ENCODE peak calls at places on chromosomes 16 and 17, in eight cellular contexts. G, Y, P, V, E, X, W and D are unnamed samples.

GRCh38 chr16:81076566-81077076 is 417 bp downstream of the C16orf46 start:
- DNase-seq in G (peak; percentile 73), Y (peak; percentile 91), P (peak; percentile 35), V (no peak), E (peak; percentile 80), X (peak; percentile 87), W (peak; percentile 86), D (peak; percentile 78)

GRCh38 chr16:66402166-66402565 is 24.9 kb upstream of the BEAN1 start:
- DNase-seq in G (no peak), Y (no peak), P (no peak), V (no peak), E (no peak), X (no peak), W (no peak), D (no peak)

GRCh38 chr16:71669926-71670536 is 44.0 kb downstream of the MARVELD3 start:
- DNase-seq in G (no peak), Y (no peak), P (no peak), V (no peak), E (no peak), X (no peak), W (no peak), D (no peak)

GRCh38 chr16:66324785-66325184 is 41.7 kb upstream of the CDH5 start:
- DNase-seq in G (peak; percentile 6), Y (no peak), P (no peak), V (peak; percentile 3), E (no peak), X (peak; percentile 53), W (peak; percentile 21), D (peak; percentile 29)

GRCh38 chr17:28728364-28729200 is at the start of gene NEK8:
- DNase-seq in G (peak; percentile 86), Y (peak; percentile 97), P (no peak), V (peak; percentile 73), E (peak; percentile 95), X (peak; percentile 98), W (peak; percentile 95), D (peak; percentile 93)

GRCh38 chr17:1373710-1374237 is 26.2 kb downstream of the YWHAE start:
- DNase-seq in G (no peak), Y (no peak), P (no peak), V (no peak), E (no peak), X (no peak), W (no peak), D (no peak)

GRCh38 chr17:48715496-48716399 is 6.6 kb downstream of the PRAC1 start:
- DNase-seq in G (no peak), Y (no peak), P (no peak), V (no peak), E (no peak), X (no peak), W (no peak), D (no peak)

GRCh38 chr17:30905742-30906100 is 317 bp downstream of the TEFM start:
- DNase-seq in G (no peak), Y (no peak), P (no peak), V (no peak), E (no peak), X (no peak), W (peak; percentile 9), D (no peak)

GRCh38 chr17:75625813-75626486 is 7.3 kb upstream of the SMIM5 start:
- DNase-seq in G (no peak), Y (peak; percentile 58), P (no peak), V (no peak), E (peak; percentile 54), X (peak; percentile 30), W (peak; percentile 73), D (no peak)

GRCh38 chr17:82004485-82005455 is 17.9 kb downstream of the CENPX start:
- DNase-seq in G (no peak), Y (no peak), P (no peak), V (no peak), E (no peak), X (no peak), W (no peak), D (no peak)

GRCh38 chr17:45127583-45128300 is 4.6 kb downstream of the PLCD3 start:
- DNase-seq in G (peak; percentile 60), Y (peak; percentile 84), P (no peak), V (peak; percentile 48), E (no peak), X (peak; percentile 62), W (no peak), D (peak; percentile 31)

GRCh38 chr16:9049241-9049640 is 42.2 kb upstream of the HAPSTR1 start:
- DNase-seq in G (peak; percentile 58), Y (no peak), P (no peak), V (peak; percentile 85), E (no peak), X (peak; percentile 17), W (no peak), D (peak; percentile 82)

GRCh38 chr17:61237275-61237674 is 162.4 kb upstream of the TBX2 start:
- DNase-seq in G (no peak), Y (no peak), P (no peak), V (no peak), E (no peak), X (no peak), W (no peak), D (no peak)

DNA sequence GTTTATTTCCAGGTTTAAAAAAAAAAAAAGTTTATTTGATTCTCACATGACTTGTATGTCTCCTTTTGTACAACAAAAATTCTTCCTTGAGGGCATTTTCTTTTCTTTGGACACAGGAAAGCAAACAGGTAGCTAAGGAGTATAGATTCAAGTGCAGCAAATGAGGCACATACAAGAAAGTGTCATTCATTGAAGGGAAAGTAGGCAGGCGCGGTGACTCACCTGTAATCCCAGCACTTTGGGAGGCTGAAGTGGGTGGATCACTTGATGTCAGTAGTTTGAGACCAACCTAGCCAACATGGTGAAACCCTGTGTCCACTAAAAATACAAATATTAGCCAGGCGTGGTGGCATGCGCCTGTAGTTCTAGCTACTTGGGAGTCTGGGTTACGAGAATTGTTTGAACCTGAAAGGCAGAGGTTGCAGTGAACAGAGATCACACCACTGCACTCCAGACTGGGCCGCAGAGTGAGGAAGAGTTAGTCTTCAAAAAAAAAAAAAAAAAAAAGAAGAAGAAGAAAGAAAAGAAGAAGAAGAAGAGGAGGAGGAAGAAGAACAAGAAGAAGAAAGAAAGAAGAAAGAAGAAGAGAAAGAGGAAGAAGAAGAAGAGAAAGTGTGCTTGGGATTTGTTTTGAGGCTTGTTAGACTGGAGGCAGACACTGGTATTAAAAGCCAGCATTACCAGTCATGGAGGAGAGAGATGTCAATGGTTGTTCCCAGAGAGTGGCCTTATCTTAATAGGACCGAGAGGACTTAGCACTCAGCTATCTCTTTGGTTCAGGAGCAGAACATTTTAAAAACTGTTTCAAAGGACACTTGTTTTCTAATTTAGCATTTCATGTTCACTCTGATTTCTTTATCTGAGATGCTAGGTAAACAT is 19.7 kb downstream of the GINS3 start:
- DNase-seq in G (no peak), Y (no peak), P (no peak), V (no peak), E (no peak), X (peak; percentile 80), W (no peak), D (no peak)
- TF ChIP-seq CTCF in G (no peak), Y (no peak), P (no peak), V (no peak), E (no peak), X (no peak), W (no peak), D (no peak)

DNA sequence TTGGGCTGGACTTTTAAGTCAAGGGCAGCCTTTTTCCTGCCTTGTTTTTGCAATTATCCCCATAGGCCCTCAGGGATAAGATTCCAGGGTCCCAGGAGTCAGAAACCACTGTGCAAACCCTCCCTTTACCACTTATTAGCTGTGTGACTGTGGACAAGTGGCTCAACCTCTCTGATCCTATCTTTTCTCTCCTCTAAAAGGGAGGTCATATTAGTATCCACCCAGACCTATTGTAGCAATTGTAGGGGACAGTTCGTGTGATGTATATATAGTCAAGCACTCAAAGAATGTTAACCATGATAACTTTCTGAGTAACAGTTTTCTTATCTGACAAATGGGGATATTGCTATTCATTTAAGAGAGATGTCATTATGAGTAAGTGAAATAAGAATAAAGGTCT is 68.2 kb downstream of the IRX5 start:
- DNase-seq in G (no peak), Y (no peak), P (no peak), V (peak; percentile 7), E (no peak), X (no peak), W (no peak), D (no peak)
- TF ChIP-seq CTCF in G (no peak), Y (no peak), P (no peak), V (no peak), E (no peak), X (no peak), W (no peak), D (no peak)

DNA sequence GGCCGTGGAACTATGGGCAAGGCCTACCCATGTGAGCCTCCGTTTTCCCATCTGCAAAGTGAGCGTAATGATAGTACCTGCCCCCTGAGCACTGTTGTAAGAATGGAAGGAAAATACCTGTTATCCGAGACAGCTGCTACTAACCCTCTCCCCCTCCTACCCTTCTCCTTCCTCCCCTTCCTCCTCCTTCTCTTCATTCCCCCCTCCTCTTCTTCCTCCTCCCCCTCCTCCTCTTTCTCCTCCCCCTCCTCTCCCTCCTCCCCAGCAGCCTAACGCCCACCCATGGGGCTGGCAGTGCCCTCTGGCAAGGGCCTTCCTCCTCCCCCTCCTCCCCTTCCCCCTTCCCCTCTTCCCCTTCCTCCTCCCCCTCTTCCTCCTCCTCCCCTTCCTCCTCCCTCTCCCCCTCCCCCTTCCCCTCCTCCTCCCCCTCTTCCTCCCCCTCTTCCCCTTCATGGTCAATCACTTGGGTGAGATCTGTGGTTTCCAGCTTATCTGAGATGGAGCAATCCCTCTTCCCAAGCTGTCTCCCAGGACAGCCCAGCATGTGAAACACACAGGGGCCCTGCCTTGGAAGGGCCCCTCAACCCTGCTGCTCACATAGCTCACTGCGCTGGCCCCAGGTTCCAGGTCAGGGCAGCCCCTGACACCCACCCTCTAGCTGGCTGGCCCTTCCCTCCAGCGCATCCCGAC is 6.4 kb downstream of the ZFPM1 start:
- DNase-seq in G (no peak), Y (no peak), P (no peak), V (no peak), E (no peak), X (no peak), W (no peak), D (no peak)
- TF ChIP-seq CTCF in G (no peak), Y (no peak), P (no peak), V (no peak), E (no peak), X (no peak), W (no peak), D (no peak)

DNA sequence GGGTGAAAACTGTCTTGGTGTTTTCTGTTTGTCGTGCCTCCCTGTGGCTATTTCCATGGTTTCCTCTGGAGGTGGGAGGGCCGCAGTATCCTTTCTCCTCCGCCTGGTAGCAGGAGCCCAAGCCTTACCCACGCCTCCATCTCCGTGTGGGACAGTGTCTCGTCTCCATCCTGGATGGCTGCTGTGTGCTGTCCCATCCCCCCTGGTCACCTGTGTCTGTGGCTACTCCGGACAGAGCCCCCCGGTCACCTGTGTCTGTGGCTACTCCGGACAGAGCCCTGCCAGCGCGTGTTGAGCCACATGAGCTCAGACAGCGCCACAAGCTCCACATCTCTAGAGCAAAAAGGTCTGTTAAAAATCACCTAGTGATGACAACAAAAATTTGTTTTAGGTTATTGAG is 198.2 kb upstream of the CHMP6 start:
- DNase-seq in G (no peak), Y (no peak), P (no peak), V (no peak), E (no peak), X (no peak), W (no peak), D (no peak)
- TF ChIP-seq CTCF in G (no peak), Y (no peak), P (no peak), V (no peak), E (no peak), X (no peak), W (no peak), D (no peak)